ENCODE peak calls at places on chromosomes 5 and 9, in six cellular contexts. E, P, F, C, W and A are unnamed samples. For H3K9me3, the result is how much of the 10 kb centered on the place peaks cover.

GRCh38 chr5:150245111-150245789 is 44.3 kb downstream of the CAMK2A start:
- DNase-seq in P (peak), E (peak), W (no peak), C (peak), F (peak), A (no peak)

GRCh38 chr5:96528262-96528661 is 95.2 kb upstream of the PCSK1 start:
- DNase-seq in C (no peak), W (no peak), E (no peak), F (no peak), P (no peak), A (no peak)

GRCh38 chr5:82416506-82416905 is 138.4 kb upstream of the RPS23 start:
- DNase-seq in E (no peak), W (no peak), C (no peak), F (no peak), P (no peak), A (no peak)

GRCh38 chr9:3732077-3733038 is 206.6 kb upstream of the RFX3 start:
- DNase-seq in C (peak), W (peak), F (no peak), P (peak), E (peak), A (peak)

GRCh38 chr5:10337986-10338385 is 15.5 kb upstream of the MARCHF6 start:
- DNase-seq in W (no peak), P (no peak), C (no peak), E (no peak), F (no peak), A (no peak)

GRCh38 chr9:107874591-107875374 is 385.2 kb upstream of the KLF4 start:
- DNase-seq in C (no peak), E (no peak), W (no peak), P (no peak), F (no peak), A (no peak)

GRCh38 chr5:77952811-77953210 is 176.7 kb upstream of the TBCA start:
- DNase-seq in W (no peak), F (no peak), P (no peak), E (peak), C (no peak), A (no peak)

GRCh38 chr5:42691413-42691861 is 65.2 kb upstream of the CCDC152 start:
- DNase-seq in F (no peak), E (peak), P (no peak), C (no peak), W (no peak), A (no peak)

GRCh38 chr5:122163151-122164069 is 34.1 kb downstream of the ZNF474 start:
- DNase-seq in C (no peak), F (no peak), P (peak), E (peak), W (peak), A (no peak)

GRCh38 chr9:135521608-135522095 is 412 bp downstream of the LCN1 start:
- DNase-seq in E (no peak), F (no peak), C (no peak), P (no peak), W (no peak), A (no peak)

GRCh38 chr9:95085861-95086563 is 231.5 kb downstream of the FANCC start:
- DNase-seq in F (no peak), E (no peak), C (no peak), P (no peak), W (no peak), A (no peak)

GRCh38 chr5:111551569-111552275 is 39.4 kb upstream of the STARD4 start:
- DNase-seq in P (no peak), W (no peak), E (no peak), F (no peak), C (no peak), A (no peak)

DNA sequence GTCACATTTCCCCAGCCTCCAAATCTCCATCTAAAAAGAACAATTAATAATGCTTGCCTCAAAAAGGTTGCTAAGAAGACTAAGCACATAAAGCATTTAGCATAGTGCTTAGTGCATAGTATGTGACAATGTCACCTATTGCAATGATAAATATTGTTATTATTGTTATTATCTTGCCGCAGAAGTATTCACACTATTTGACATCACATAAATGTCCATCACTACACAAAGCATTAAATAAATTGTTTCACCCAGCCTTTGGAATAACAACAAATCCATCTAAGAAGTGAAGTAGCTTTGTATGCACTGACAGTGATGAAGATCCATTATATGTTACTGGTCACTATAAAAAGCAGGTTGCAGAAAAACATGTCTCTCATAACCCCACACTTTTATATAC is 2263.9 kb upstream of the WWC1 start:
- DNase-seq in E (no peak), F (no peak), C (no peak), W (no peak), P (no peak), A (no peak)
- H3K9me3 ChIP-seq in E (under half), F (under half), C (under half), W (under half), P (under half), A (under half)

GRCh38 chr5:116484645-116485044 is 90.0 kb downstream of the SEMA6A start:
- DNase-seq in C (no peak), E (no peak), P (no peak), F (no peak), W (no peak), A (no peak)
- H3K9me3 ChIP-seq in C (under half), E (under half), P (under half), F (under half), W (under half), A (under half)

GRCh38 chr5:141186897-141187512 is at the start of gene PCDHB9:
- DNase-seq in P (peak), F (no peak), C (no peak), W (no peak), E (peak), A (no peak)
- H3K9me3 ChIP-seq in P (under half), F (under half), C (under half), W (under half), E (under half), A (under half)

DNA sequence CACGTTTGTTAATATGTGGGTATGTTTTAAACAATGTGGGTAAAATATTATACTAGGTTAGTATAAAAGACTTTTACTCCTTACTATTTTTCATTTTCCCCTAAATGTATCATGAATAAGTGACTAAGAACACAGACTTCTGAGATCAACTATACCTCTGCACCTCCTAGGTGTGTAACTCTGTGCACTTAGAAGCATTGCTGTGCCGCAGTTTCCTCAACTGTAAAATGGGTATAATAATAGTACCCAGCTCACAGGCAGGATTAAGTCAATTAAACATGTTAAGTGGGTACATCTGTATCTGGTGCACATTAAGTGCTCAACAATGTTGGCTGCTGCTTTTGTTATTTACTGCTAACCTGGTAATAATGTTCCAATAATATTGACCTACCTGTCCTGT is 21.6 kb upstream of the F2R start:
- DNase-seq in E (no peak), C (no peak), P (no peak), W (no peak), F (no peak), A (no peak)
- H3K9me3 ChIP-seq in E (under half), C (under half), P (under half), W (under half), F (under half), A (under half)